ENCODE peak calls at places on chromosome 20, in five cellular contexts. V, M, C, W and Y are unnamed samples.
A peak's percentile ranks its signal among the peaks of the same experiment; 100 is the strongest.

GRCh38 chr20:38179846-38180245 is 14.8 kb upstream of the TGM2 start:
- DNase-seq in C (no peak), V (no peak), M (no peak), W (no peak), Y (no peak)

GRCh38 chr20:5933802-5934436 is 16.4 kb downstream of the TRMT6 start:
- DNase-seq in V (no peak), M (no peak), W (no peak), C (no peak), Y (no peak)

GRCh38 chr20:32982617-32983458 is 21.4 kb downstream of the SUN5 start:
- DNase-seq in V (no peak), W (peak; percentile 28), M (peak; percentile 38), C (peak; percentile 34), Y (no peak)

GRCh38 chr20:44405246-44405645 is 49.7 kb downstream of the HNF4A start:
- DNase-seq in M (no peak), C (no peak), V (no peak), W (no peak), Y (no peak)

GRCh38 chr20:58306421-58307261 is 2.9 kb upstream of the RAB22A start:
- DNase-seq in C (no peak), W (peak; percentile 94), V (peak; percentile 52), M (peak; percentile 62), Y (peak; percentile 42)

GRCh38 chr20:40612837-40613236 is 76.2 kb downstream of the MAFB start:
- DNase-seq in V (no peak), C (no peak), W (no peak), M (no peak), Y (no peak)

GRCh38 chr20:10877345-10877744 is 203.5 kb upstream of the JAG1 start:
- DNase-seq in C (no peak), M (no peak), W (no peak), V (no peak), Y (no peak)

GRCh38 chr20:63048516-63049190 is 41.9 kb upstream of the BHLHE23 start:
- DNase-seq in M (no peak), W (no peak), C (peak; percentile 14), V (no peak), Y (no peak)

GRCh38 chr20:19314619-19315018 is 102.2 kb downstream of the SLC24A3 start:
- DNase-seq in C (no peak), V (no peak), W (no peak), M (no peak), Y (no peak)

GRCh38 chr20:49867453-49868215 is 47.7 kb downstream of the SPATA2 start:
- DNase-seq in V (no peak), M (no peak), W (peak; percentile 27), C (no peak), Y (no peak)

GRCh38 chr20:3686867-3687321 is 5.1 kb upstream of the ADAM33 start:
- DNase-seq in V (no peak), M (peak; percentile 52), C (no peak), W (no peak), Y (no peak)

GRCh38 chr20:14055127-14055742 is 59.9 kb downstream of the MACROD2 start:
- DNase-seq in V (no peak), W (peak; percentile 24), M (no peak), C (no peak), Y (peak; percentile 15)

GRCh38 chr20:52098186-52098585 is 93.4 kb downstream of the ZFP64 start:
- DNase-seq in M (no peak), C (no peak), W (no peak), V (no peak), Y (no peak)

GRCh38 chr20:39338977-39339376 is 376.8 kb downstream of the DHX35 start:
- DNase-seq in M (no peak), V (no peak), C (no peak), W (no peak), Y (no peak)

GRCh38 chr20:48171071-48171470 is 385.8 kb upstream of the SULF2 start:
- DNase-seq in C (no peak), W (no peak), M (no peak), V (no peak), Y (no peak)

GRCh38 chr20:43751167-43752050 is 24.6 kb upstream of the GTSF1L start:
- DNase-seq in M (no peak), C (no peak), W (peak; percentile 35), V (no peak), Y (peak; percentile 91)

GRCh38 chr20:35001596-35002362 is 46.1 kb downstream of the MYH7B start:
- DNase-seq in W (no peak), V (no peak), C (no peak), M (no peak), Y (no peak)

GRCh38 chr20:21465799-21466198 is 48.1 kb downstream of the NKX2-2 start:
- DNase-seq in V (no peak), W (no peak), M (no peak), C (no peak), Y (no peak)

GRCh38 chr20:7723284-7723683 is 217.0 kb downstream of the HAO1 start:
- DNase-seq in W (no peak), M (no peak), C (no peak), V (no peak), Y (no peak)

GRCh38 chr20:36543187-36544133 is 2.1 kb downstream of the MYL9 start:
- DNase-seq in M (no peak), V (no peak), C (no peak), W (no peak), Y (no peak)

GRCh38 chr20:61807426-61808160 is 258.1 kb downstream of the TAF4 start:
- DNase-seq in C (peak; percentile 9), M (no peak), W (peak; percentile 91), V (no peak), Y (no peak)

GRCh38 chr20:62953167-62953838 is 794 bp downstream of the SLC17A9 start:
- DNase-seq in M (no peak), C (peak; percentile 14), V (no peak), W (no peak), Y (no peak)

GRCh38 chr20:59144179-59144830 is 19.3 kb upstream of the ZNF831 start:
- DNase-seq in M (no peak), C (no peak), V (no peak), W (no peak), Y (no peak)

GRCh38 chr20:25859649-25860530 is 163.2 kb upstream of the ZNF337 start:
- DNase-seq in V (peak; percentile 33), W (peak; percentile 67), M (peak; percentile 75), C (peak; percentile 89), Y (no peak)

GRCh38 chr20:6265204-6265904 is 142.5 kb upstream of the FERMT1 start:
- DNase-seq in V (no peak), M (no peak), W (peak; percentile 24), C (no peak), Y (no peak)

GRCh38 chr20:20406306-20406705 is 38.4 kb downstream of the INSM1 start:
- DNase-seq in C (no peak), V (no peak), W (no peak), M (no peak), Y (no peak)

GRCh38 chr20:20971810-20972209 is 134.3 kb downstream of the LINC00237 start:
- DNase-seq in M (no peak), V (no peak), W (no peak), C (no peak), Y (no peak)

GRCh38 chr20:44656447-44656846 is 4.9 kb upstream of the ADA start:
- DNase-seq in M (no peak), V (no peak), W (no peak), C (no peak), Y (no peak)

GRCh38 chr20:10171864-10172751 is 46.5 kb upstream of the SNAP25 start:
- DNase-seq in M (peak; percentile 73), V (no peak), C (peak; percentile 41), W (peak; percentile 81), Y (peak; percentile 40)

GRCh38 chr20:63498950-63499332 is at the start of gene EEF1A2:
- DNase-seq in W (no peak), M (peak; percentile 60), V (peak; percentile 30), C (peak; percentile 52), Y (peak; percentile 32)

GRCh38 chr20:57605045-57605444 is 15.2 kb downstream of the ZBP1 start:
- DNase-seq in C (no peak), M (no peak), W (no peak), V (no peak), Y (no peak)

GRCh38 chr20:49595811-49596545 is 28.0 kb upstream of the PTGIS start:
- DNase-seq in W (peak; percentile 29), V (no peak), C (no peak), M (no peak), Y (peak; percentile 67)

GRCh38 chr20:59573837-59574236 is 30.5 kb upstream of the PHACTR3 start:
- DNase-seq in C (no peak), M (no peak), W (no peak), V (no peak), Y (no peak)

GRCh38 chr20:2752631-2753455 is 47.6 kb downstream of the CPXM1 start:
- DNase-seq in V (no peak), W (peak; percentile 67), C (peak; percentile 74), M (no peak), Y (no peak)

GRCh38 chr20:11178946-11179654 is 505.3 kb upstream of the JAG1 start:
- DNase-seq in W (peak; percentile 41), V (no peak), M (no peak), C (no peak), Y (peak; percentile 92)

GRCh38 chr20:2297352-2297717 is 1.5 kb downstream of the TGM3 start:
- DNase-seq in M (no peak), W (peak; percentile 66), V (no peak), C (no peak), Y (no peak)

GRCh38 chr20:63053430-63054102 is 46.8 kb upstream of the BHLHE23 start:
- DNase-seq in W (no peak), C (no peak), V (no peak), M (no peak), Y (no peak)

GRCh38 chr20:3430376-3431069 is 23.1 kb upstream of the DNAAF9 start:
- DNase-seq in W (no peak), M (no peak), C (no peak), V (no peak), Y (no peak)